ENCODE peak calls at places on chromosomes 4 and X, in six cellular contexts. N is BE2C; W is psoas muscle; X is heart left ventricle; V is heart right ventricle; B is CD4-positive, CD25-positive, alpha-beta regulatory T cell. K is an unnamed sample.

GRCh38 chr4:172356002-172356401 is 542.8 kb downstream of the GALNTL6 start:
- DNase-seq in B (no peak), W (no peak), X (no peak), V (no peak), N (no peak), K (no peak)

GRCh38 chrX:129638917-129639316 is 15.8 kb downstream of the APLN start:
- DNase-seq in W (no peak), N (no peak), V (no peak), X (no peak), B (no peak), K (no peak)

GRCh38 chr4:110616162-110617062 is 6.5 kb downstream of the PITX2 start:
- DNase-seq in X (no peak), N (no peak), B (no peak), W (no peak), V (no peak), K (no peak)

GRCh38 chrX:120797201-120797938 is 78.3 kb downstream of the CT47B1 start:
- DNase-seq in N (no peak), B (no peak), V (no peak), W (no peak), X (no peak), K (no peak)

GRCh38 chr4:717601-718320 is 12.1 kb downstream of the PCGF3 start:
- DNase-seq in X (no peak), W (no peak), V (peak; percentile 25), B (no peak), N (no peak), K (no peak)

GRCh38 chr4:80185787-80186548 is 11.3 kb upstream of the PRDM8 start:
- DNase-seq in W (no peak), X (no peak), V (no peak), N (no peak), B (no peak), K (no peak)

GRCh38 chrX:39877919-39878318 is 219.8 kb downstream of the BCOR start:
- DNase-seq in V (no peak), N (no peak), W (no peak), X (no peak), B (no peak), K (no peak)

GRCh38 chrX:73916931-73917657 is 354.1 kb downstream of the CHIC1 start:
- DNase-seq in B (no peak), V (no peak), X (no peak), N (no peak), W (no peak), K (peak; percentile 37)

GRCh38 chrX:40157228-40158035 is 59.7 kb upstream of the BCOR start:
- DNase-seq in X (no peak), B (no peak), N (no peak), V (no peak), W (no peak), K (no peak)

GRCh38 chr4:92657695-92658094 is 353.9 kb downstream of the GRID2 start:
- DNase-seq in N (no peak), X (no peak), V (no peak), B (no peak), W (no peak), K (no peak)

GRCh38 chr4:39655866-39656265 is 17.2 kb upstream of the SMIM14 start:
- DNase-seq in V (no peak), N (no peak), W (no peak), X (no peak), B (no peak), K (no peak)

GRCh38 chrX:16120431-16120830 is 2.9 kb upstream of the GRPR start:
- DNase-seq in N (no peak), X (no peak), B (no peak), V (no peak), W (no peak), K (no peak)

GRCh38 chr4:32133141-32133540 is 1413.0 kb downstream of the PCDH7 start:
- DNase-seq in V (no peak), B (no peak), X (no peak), W (no peak), N (no peak), K (no peak)

GRCh38 chr4:175421506-175421905 is 390.6 kb downstream of the GPM6A start:
- DNase-seq in B (no peak), W (no peak), N (no peak), V (no peak), X (no peak), K (peak; percentile 74)

GRCh38 chrX:6661731-6662130 is 126.8 kb upstream of the VCX3A start:
- DNase-seq in V (no peak), B (no peak), W (no peak), N (no peak), X (no peak), K (no peak)

GRCh38 chr4:113349400-113349799 is 299.9 kb downstream of the ANK2 start:
- DNase-seq in W (no peak), V (no peak), N (no peak), B (no peak), X (no peak), K (no peak)

GRCh38 chr4:20279381-20279780 is 27.7 kb downstream of the SLIT2 start:
- DNase-seq in N (no peak), B (no peak), V (no peak), X (no peak), W (no peak), K (no peak)

GRCh38 chrX:93468075-93468474 is 205.3 kb downstream of the NAP1L3 start:
- DNase-seq in V (no peak), X (no peak), W (no peak), N (no peak), B (no peak), K (no peak)

GRCh38 chrX:100083146-100083715 is 326.8 kb downstream of the PCDH19 start:
- DNase-seq in W (no peak), X (no peak), B (no peak), V (no peak), N (no peak), K (no peak)

GRCh38 chr4:132114885-132115284 is 1034.2 kb upstream of the PCDH10 start:
- DNase-seq in B (no peak), X (no peak), V (no peak), W (no peak), N (no peak), K (peak; percentile 18)

GRCh38 chrX:115941388-115941787 is 229.2 kb upstream of the AGTR2 start:
- DNase-seq in N (no peak), B (no peak), V (no peak), X (no peak), W (no peak), K (no peak)

GRCh38 chrX:115940888-115941332 is 229.6 kb upstream of the AGTR2 start:
- DNase-seq in X (peak; percentile 50), W (peak; percentile 75), B (peak; percentile 68), N (peak; percentile 77), V (no peak), K (no peak)

GRCh38 chrX:115939070-115939469 is 231.5 kb upstream of the AGTR2 start:
- DNase-seq in W (no peak), B (no peak), N (no peak), X (no peak), V (no peak), K (no peak)

GRCh38 chrX:115940348-115940747 is 230.2 kb upstream of the AGTR2 start:
- DNase-seq in W (no peak), V (no peak), N (no peak), B (no peak), X (no peak), K (no peak)

DNA sequence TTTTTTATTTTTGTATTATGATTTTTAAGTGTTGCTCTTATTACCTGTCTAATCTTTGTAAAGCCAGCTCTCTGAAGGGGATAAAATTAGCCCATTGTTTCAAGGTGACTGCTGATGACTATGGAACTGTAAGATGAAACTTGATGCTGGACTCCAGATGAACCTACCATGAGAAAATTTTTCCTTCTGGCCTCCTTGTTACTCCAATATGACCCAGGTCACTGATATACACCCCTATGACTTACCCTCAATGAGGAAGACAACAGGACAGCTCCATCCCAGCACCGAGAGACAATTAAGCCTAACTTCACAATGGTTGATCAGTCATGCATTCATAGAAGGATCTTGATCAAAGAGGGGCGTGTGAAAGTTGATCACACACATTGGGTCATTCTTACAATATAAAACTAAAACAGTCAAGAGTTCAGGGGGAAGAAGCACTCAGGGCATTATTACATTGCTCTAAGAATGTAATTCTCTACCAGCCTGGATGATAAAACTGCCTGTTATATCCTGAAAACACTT is 230.8 kb upstream of the AGTR2 start:
- DNase-seq in N (no peak), X (no peak), V (no peak), B (no peak), W (no peak), K (no peak)
- H3K9me3 ChIP-seq in N (no peaks in the 10 kb centered on the region), X (no peaks in the 10 kb centered on the region), V (no peaks in the 10 kb centered on the region), B (no peaks in the 10 kb centered on the region), W (no peaks in the 10 kb centered on the region), K (no peaks in the 10 kb centered on the region)

DNA sequence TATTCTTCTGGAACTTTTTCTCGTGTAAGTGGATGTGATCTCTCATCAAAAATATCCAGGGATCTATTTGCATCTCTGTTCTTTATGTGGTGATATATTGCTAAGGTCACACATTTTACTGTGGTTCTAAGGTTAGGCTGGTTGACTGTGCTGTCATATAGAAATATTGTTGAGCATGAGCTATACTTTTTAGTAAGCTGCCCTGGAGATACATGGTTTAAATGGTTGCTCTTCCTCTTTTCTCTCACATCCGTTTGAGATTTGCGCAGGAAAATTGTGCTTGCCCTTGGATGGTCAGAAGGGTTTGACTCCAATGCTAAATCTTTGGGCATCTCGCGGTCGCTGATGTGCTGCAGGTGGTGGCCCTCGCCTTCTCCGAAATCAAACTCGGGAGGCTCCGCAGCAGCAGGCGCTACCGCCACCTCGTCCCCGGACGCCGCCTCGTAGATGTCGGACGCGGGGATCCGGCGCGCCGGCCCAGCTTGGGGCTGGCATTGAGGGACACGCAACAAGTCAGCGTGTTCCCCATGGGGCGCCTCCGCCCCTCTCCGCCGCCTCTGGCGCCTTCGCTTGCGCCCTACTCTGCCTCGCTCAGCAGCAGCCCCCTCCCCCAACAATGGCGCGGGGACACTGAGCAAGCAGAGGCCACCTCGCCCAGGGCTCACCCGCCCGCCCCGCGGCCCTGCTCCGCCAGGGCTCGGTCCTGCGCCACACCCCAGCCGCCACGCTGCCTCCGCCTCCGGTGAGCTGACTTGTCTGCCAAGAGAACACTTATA is 154.5 kb downstream of the MSN start:
- DNase-seq in V (peak; percentile 23), B (peak; percentile 6), N (no peak), W (no peak), X (peak; percentile 6), K (peak; percentile 2)
- H3K4me3 ChIP-seq in V (peak overlapping the region; percentile 24), B (no peak overlapping the region), N (no peak overlapping the region), W (peak overlapping the region; percentile 46), X (peak overlapping the region; percentile 39), K (no peak overlapping the region)

GRCh38 chr4:139521764-139522373 is 34.1 kb downstream of the SETD7 start:
- DNase-seq in N (no peak), B (no peak), V (no peak), X (no peak), W (no peak), K (no peak)

GRCh38 chr4:139525414-139525813 is 30.6 kb downstream of the SETD7 start:
- DNase-seq in V (no peak), X (no peak), W (no peak), B (no peak), N (no peak), K (no peak)

GRCh38 chr4:139523076-139523475 is 32.9 kb downstream of the SETD7 start:
- DNase-seq in V (no peak), W (no peak), X (no peak), N (no peak), B (no peak), K (peak; percentile 3)

GRCh38 chr4:139522457-139522856 is 33.6 kb downstream of the SETD7 start:
- DNase-seq in N (no peak), W (no peak), B (no peak), V (no peak), X (no peak), K (no peak)

GRCh38 chr4:139524062-139524631 is 31.9 kb downstream of the SETD7 start:
- DNase-seq in X (no peak), W (no peak), V (no peak), N (no peak), B (no peak), K (no peak)
- H3K36me3 ChIP-seq in X (no peaks in the 10 kb centered on the region), W (peaks cover 96% of the 10 kb centered on the region), V (no peaks in the 10 kb centered on the region), N (peaks cover 63% of the 10 kb centered on the region), B (peaks cover 72% of the 10 kb centered on the region), K (peaks cover 8% of the 10 kb centered on the region)

GRCh38 chr4:102696763-102697162 is 64.0 kb downstream of the MANBA start:
- DNase-seq in V (no peak), X (no peak), W (no peak), N (no peak), B (no peak), K (no peak)
- H3K9me3 ChIP-seq in V (no peaks in the 10 kb centered on the region), X (no peaks in the 10 kb centered on the region), W (no peaks in the 10 kb centered on the region), N (no peaks in the 10 kb centered on the region), B (no peaks in the 10 kb centered on the region), K (no peaks in the 10 kb centered on the region)

K was measured in MG63.